ENCODE peak calls at places on chromosome 12, in five cellular contexts. T is neural progenitor cell, C is HCT116, D is hepatocyte, P is OCI-LY7. J is an unnamed sample.

GRCh38 chr12:123062682-123063426 is 82.4 kb downstream of the ARL6IP4 start:
- DNase-seq in T (no peak), C (peak), D (peak), P (peak), J (peak)

GRCh38 chr12:117051380-117051779 is 47.8 kb downstream of the TESC start:
- DNase-seq in T (no peak), C (no peak), D (no peak), P (no peak), J (no peak)

GRCh38 chr12:53703746-53704145 is 23.5 kb downstream of the CALCOCO1 start:
- DNase-seq in T (no peak), C (no peak), D (no peak), P (no peak), J (peak)

GRCh38 chr12:106309671-106310313 is 7.3 kb downstream of the TCP11L2 start:
- DNase-seq in T (no peak), C (no peak), D (no peak), P (no peak), J (peak)

GRCh38 chr12:95712269-95712668 is 78.3 kb downstream of the NTN4 start:
- DNase-seq in T (no peak), C (no peak), D (no peak), P (no peak), J (no peak)

GRCh38 chr12:39451977-39452376 is 9.1 kb upstream of the KIF21A start:
- DNase-seq in T (no peak), C (no peak), D (no peak), P (no peak), J (no peak)

GRCh38 chr12:113582521-113583218 is 111.0 kb upstream of the LHX5 start:
- DNase-seq in T (no peak), C (no peak), D (no peak), P (no peak), J (peak)

GRCh38 chr12:15590180-15590826 is 198.9 kb downstream of the EPS8 start:
- DNase-seq in T (peak), C (peak), D (peak), P (peak), J (peak)

GRCh38 chr12:104354167-104354867 is 50.8 kb downstream of the EID3 start:
- DNase-seq in T (no peak), C (no peak), D (no peak), P (no peak), J (no peak)

GRCh38 chr12:76652402-76652801 is 92.8 kb upstream of the OSBPL8 start:
- DNase-seq in T (no peak), C (no peak), D (no peak), P (no peak), J (no peak)

GRCh38 chr12:18382486-18382885 is 121.2 kb downstream of the PIK3C2G start:
- DNase-seq in T (no peak), C (no peak), D (peak), P (no peak), J (no peak)

GRCh38 chr12:56157201-56158028 is 744 bp upstream of the MYL6 start:
- DNase-seq in T (peak), C (peak), D (peak), P (peak), J (peak)

GRCh38 chr12:57235728-57236131 is 6.2 kb downstream of the SHMT2 start:
- DNase-seq in T (no peak), C (no peak), D (no peak), P (no peak), J (no peak)

GRCh38 chr12:127393896-127394295 is 873.1 kb upstream of the TMEM132C start:
- DNase-seq in T (no peak), C (no peak), D (no peak), P (no peak), J (peak)

GRCh38 chr12:57842342-57843294 is 3.9 kb downstream of the CTDSP2 start:
- DNase-seq in T (peak), C (no peak), D (peak), P (peak), J (no peak)

GRCh38 chr12:92080390-92081285 is 65.0 kb downstream of the BTG1 start:
- DNase-seq in T (no peak), C (peak), D (peak), P (peak), J (peak)

GRCh38 chr12:14957769-14958168 is 3.6 kb downstream of the ARHGDIB start:
- DNase-seq in T (no peak), C (no peak), D (no peak), P (no peak), J (no peak)

GRCh38 chr12:102462803-102463499 is 17.4 kb downstream of the IGF1 start:
- DNase-seq in T (no peak), C (no peak), D (no peak), P (no peak), J (no peak)

GRCh38 chr12:12984119-12984518 is 15.9 kb downstream of the HEBP1 start:
- DNase-seq in T (no peak), C (no peak), D (no peak), P (no peak), J (no peak)

GRCh38 chr12:115233891-115234543 is 550.0 kb upstream of the TBX3 start:
- DNase-seq in T (peak), C (no peak), D (no peak), P (no peak), J (no peak)

GRCh38 chr12:75631809-75632208 is 120.4 kb upstream of the KRR1 start:
- DNase-seq in T (peak), C (no peak), D (no peak), P (no peak), J (no peak)

GRCh38 chr12:21962236-21962635 is 21.0 kb upstream of the ABCC9 start:
- DNase-seq in T (no peak), C (no peak), D (no peak), P (no peak), J (peak)

GRCh38 chr12:84912191-84913142 is at the start of gene SLC6A15:
- DNase-seq in T (peak), C (no peak), D (peak), P (no peak), J (no peak)

GRCh38 chr12:15633201-15633600 is 156.0 kb downstream of the EPS8 start:
- DNase-seq in T (no peak), C (no peak), D (no peak), P (no peak), J (no peak)

GRCh38 chr12:96811083-96811482 is 96.0 kb upstream of the NEDD1 start:
- DNase-seq in T (no peak), C (no peak), D (peak), P (no peak), J (peak)

GRCh38 chr12:130571089-130571488 is 145.0 kb downstream of the RIMBP2 start:
- DNase-seq in T (no peak), C (no peak), D (no peak), P (peak), J (no peak)

GRCh38 chr12:84913151-84913550 is 552 bp upstream of the SLC6A15 start:
- DNase-seq in T (peak), C (no peak), D (peak), P (no peak), J (no peak)

GRCh38 chr12:85280138-85280983 is at the start of gene ALX1:
- DNase-seq in T (peak), C (no peak), D (peak), P (no peak), J (no peak)

GRCh38 chr12:131529196-131530040 is 181.5 kb upstream of the SFSWAP start:
- DNase-seq in T (no peak), C (no peak), D (no peak), P (no peak), J (no peak)

GRCh38 chr12:19525236-19525635 is 85.9 kb downstream of the AEBP2 start:
- DNase-seq in T (no peak), C (no peak), D (no peak), P (no peak), J (no peak)

GRCh38 chr12:7144414-7145120 is 14.4 kb downstream of the CLSTN3 start:
- DNase-seq in T (peak), C (peak), D (peak), P (peak), J (peak)
- TF ChIP-seq CTCF in T (peak), C (peak), D (peak), P (peak), J (peak)

DNA sequence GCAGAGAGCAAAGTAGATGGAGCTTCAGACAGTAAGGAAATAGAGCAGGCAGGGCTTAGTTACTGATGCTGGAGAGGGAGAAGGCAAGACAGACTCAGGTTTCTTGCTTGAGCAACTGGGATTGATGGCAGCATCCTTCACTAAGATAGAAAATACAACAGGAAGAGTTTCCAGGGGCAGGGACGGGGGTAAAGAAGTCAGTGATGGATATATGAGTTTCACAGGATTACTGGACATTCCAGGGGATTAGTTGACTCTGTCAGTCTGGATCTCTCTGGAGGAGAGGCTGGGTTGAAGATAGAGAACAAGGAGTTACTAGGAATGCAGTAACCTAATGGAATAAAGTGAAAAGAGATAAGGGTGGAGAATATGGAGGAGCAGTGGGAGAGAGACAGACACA is 74.5 kb upstream of the ATF1 start:
- DNase-seq in T (peak), C (no peak), D (peak), P (no peak), J (no peak)
- TF ChIP-seq EZH2phosphoT487 in T (no peak), C (no peak), D (no peak), P (no peak), J (no peak)

GRCh38 chr12:29681996-29682534 is 101.7 kb downstream of the TMTC1 start:
- DNase-seq in T (no peak), C (no peak), D (no peak), P (no peak), J (peak)
- TF ChIP-seq CTCF in T (no peak), C (no peak), D (no peak), P (no peak), J (no peak)

GRCh38 chr12:67827820-67828383 is 161.3 kb upstream of the IFNG-AS1 start:
- DNase-seq in T (no peak), C (peak), D (peak), P (no peak), J (peak)
- TF ChIP-seq EZH2phosphoT487 in T (no peak), C (no peak), D (no peak), P (no peak), J (no peak)

GRCh38 chr12:132618683-132619043 is at the start of gene P2RX2:
- DNase-seq in T (peak), C (no peak), D (no peak), P (no peak), J (no peak)

GRCh38 chr12:132617822-132618682 is 524 bp upstream of the P2RX2 start:
- DNase-seq in T (peak), C (no peak), D (no peak), P (no peak), J (no peak)

GRCh38 chr12:132614861-132615578 is 3.6 kb upstream of the P2RX2 start:
- DNase-seq in T (peak), C (peak), D (peak), P (peak), J (peak)

GRCh38 chr12:132615579-132616066 is 3.0 kb upstream of the P2RX2 start:
- DNase-seq in T (no peak), C (no peak), D (no peak), P (no peak), J (no peak)

DNA sequence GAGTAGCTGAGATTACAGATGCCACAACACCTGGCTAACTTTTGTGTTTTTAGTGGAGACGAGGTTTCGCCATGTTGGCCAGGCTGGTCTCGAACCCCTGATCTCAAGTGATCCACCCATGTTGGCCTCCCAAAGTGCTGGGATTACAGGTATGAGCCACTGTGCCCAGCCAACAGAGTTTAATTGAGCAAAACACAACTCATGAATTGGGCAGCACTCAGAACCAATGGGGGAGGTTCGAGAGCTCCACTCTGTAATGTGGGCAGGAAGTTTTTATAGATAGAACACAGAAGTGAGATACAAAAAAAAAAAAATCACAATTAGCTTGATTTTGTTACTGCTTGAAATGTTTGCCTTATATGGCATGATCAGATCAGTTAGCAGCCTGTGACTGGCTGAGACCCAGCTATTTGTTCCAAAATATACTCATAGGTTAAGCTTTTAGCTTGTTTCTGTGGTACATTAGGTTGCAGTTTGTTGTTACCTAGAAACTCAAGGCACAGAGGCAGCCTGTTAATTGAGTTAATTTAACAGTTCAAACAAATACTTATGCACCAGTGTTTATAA is 1.4 kb upstream of the P2RX2 start:
- DNase-seq in T (no peak), C (no peak), D (no peak), P (no peak), J (no peak)
- TF ChIP-seq CTCF in T (no peak), C (no peak), D (no peak), P (no peak), J (no peak)

GRCh38 chr12:94074970-94075695 is 73.2 kb upstream of the PLXNC1 start:
- DNase-seq in T (peak), C (peak), D (peak), P (peak), J (peak)
- TF ChIP-seq EZH2phosphoT487 in T (no peak), C (no peak), D (no peak), P (no peak), J (no peak)

GRCh38 chr12:2548095-2548494 is 246.7 kb upstream of the FKBP4 start:
- DNase-seq in T (no peak), C (no peak), D (no peak), P (no peak), J (no peak)
- TF ChIP-seq CTCF in T (no peak), C (no peak), D (no peak), P (no peak), J (no peak)

GRCh38 chr12:24418157-24418556 is 468.7 kb upstream of the SOX5 start:
- DNase-seq in T (no peak), C (no peak), D (no peak), P (no peak), J (no peak)

GRCh38 chr12:24416423-24417109 is 467.1 kb upstream of the SOX5 start:
- DNase-seq in T (no peak), C (no peak), D (no peak), P (no peak), J (no peak)

GRCh38 chr12:24411948-24412347 is 462.5 kb upstream of the SOX5 start:
- DNase-seq in T (no peak), C (no peak), D (no peak), P (no peak), J (no peak)

GRCh38 chr12:24415934-24416333 is 466.5 kb upstream of the SOX5 start:
- DNase-seq in T (no peak), C (no peak), D (no peak), P (no peak), J (no peak)

GRCh38 chr12:24414421-24414820 is 465.0 kb upstream of the SOX5 start:
- DNase-seq in T (no peak), C (no peak), D (no peak), P (no peak), J (no peak)
- TF ChIP-seq EZH2phosphoT487 in T (no peak), C (no peak), D (no peak), P (no peak), J (no peak)

GRCh38 chr12:52382854-52383253 is 2.6 kb downstream of the KRT84 start:
- DNase-seq in T (no peak), C (no peak), D (no peak), P (no peak), J (no peak)

GRCh38 chr12:52378091-52378490 is 7.4 kb downstream of the KRT84 start:
- DNase-seq in T (no peak), C (no peak), D (no peak), P (no peak), J (no peak)

GRCh38 chr12:52379536-52379935 is 5.9 kb downstream of the KRT84 start:
- DNase-seq in T (no peak), C (no peak), D (no peak), P (no peak), J (no peak)

GRCh38 chr12:52381206-52381605 is 4.2 kb downstream of the KRT84 start:
- DNase-seq in T (no peak), C (no peak), D (no peak), P (no peak), J (no peak)

GRCh38 chr12:52380271-52380694 is 5.2 kb downstream of the KRT84 start:
- DNase-seq in T (peak), C (no peak), D (peak), P (no peak), J (peak)
- TF ChIP-seq CTCF in T (peak), C (peak), D (peak), P (peak), J (peak)